ENCODE peak calls at places on chromosomes 13 and 19, in ten cellular contexts. V is thoracic aorta; S is PC-9; M is tibial artery; F is GM23248; U is neural progenitor cell; C is astrocyte; A is right cardiac atrium; X is CD4-positive, CD25-positive, alpha-beta regulatory T cell; I is gastrocnemius medialis. K is an unnamed sample. For H3K9me3, the result is how much of the 10 kb centered on the place peaks cover.

GRCh38 chr13:101144808-101145419 is 271.4 kb downstream of the NALCN start:
- DNase-seq in A (no peak), V (no peak), F (peak), C (peak), M (no peak), I (no peak), S (peak), X (peak), U (peak), K (no peak)

GRCh38 chr19:35337081-35337983 is 8.3 kb downstream of the CD22 start:
- DNase-seq in S (no peak), A (peak), V (no peak), I (no peak), M (no peak), X (no peak), C (no peak), F (no peak), U (no peak), K (no peak)

GRCh38 chr13:113769881-113770280 is 10.9 kb downstream of the TMEM255B start:
- DNase-seq in I (no peak), A (no peak), X (no peak), S (no peak), M (no peak), U (no peak), V (no peak), F (no peak), C (no peak), K (no peak)

GRCh38 chr19:49368711-49369358 is 5.2 kb downstream of the DKKL1 start:
- DNase-seq in I (no peak), C (no peak), V (no peak), U (no peak), M (no peak), A (no peak), S (no peak), F (no peak), X (no peak), K (no peak)

GRCh38 chr13:81686877-81687276 is 1346.0 kb upstream of the SPRY2 start:
- DNase-seq in M (no peak), V (no peak), I (no peak), X (no peak), F (no peak), A (no peak), S (no peak), U (no peak), C (no peak), K (no peak)

GRCh38 chr19:18086590-18087138 is at the start of gene IL12RB1:
- DNase-seq in S (no peak), A (peak), F (no peak), U (no peak), I (no peak), X (peak), M (no peak), C (no peak), V (no peak), K (no peak)

GRCh38 chr13:36858285-36858684 is 39.3 kb downstream of the RFXAP start:
- DNase-seq in U (peak), F (peak), A (no peak), I (no peak), V (no peak), M (no peak), X (peak), C (peak), S (no peak), K (no peak)

GRCh38 chr19:10191347-10191746 is 3.4 kb downstream of the DNMT1 start:
- DNase-seq in C (peak), U (no peak), X (no peak), M (peak), F (peak), A (peak), V (no peak), S (no peak), I (no peak), K (no peak)

GRCh38 chr13:114142640-114143490 is 10.4 kb upstream of the RASA3 start:
- DNase-seq in S (no peak), X (peak), V (no peak), U (no peak), M (no peak), F (no peak), A (no peak), I (no peak), C (no peak), K (no peak)

GRCh38 chr19:17997969-17998826 is 9.8 kb upstream of the ARRDC2 start:
- DNase-seq in U (peak), X (no peak), M (no peak), S (peak), I (no peak), V (no peak), A (no peak), C (no peak), F (peak), K (no peak)

GRCh38 chr13:31192306-31192705 is 7.5 kb upstream of the B3GLCT start:
- DNase-seq in V (no peak), I (peak), A (no peak), M (no peak), F (no peak), S (no peak), U (no peak), C (no peak), X (no peak), K (no peak)

GRCh38 chr13:97188207-97188606 is 33.9 kb upstream of the MBNL2 start:
- DNase-seq in V (no peak), A (no peak), C (no peak), S (no peak), F (no peak), X (no peak), U (no peak), I (no peak), M (no peak), K (no peak)

GRCh38 chr13:54029226-54029625 is 1000.6 kb downstream of the OLFM4 start:
- DNase-seq in I (no peak), S (no peak), C (peak), X (no peak), V (no peak), U (no peak), F (no peak), A (no peak), M (no peak), K (no peak)

GRCh38 chr13:32594339-32594738 is 8.1 kb downstream of the PDS5B start:
- DNase-seq in V (no peak), F (peak), X (no peak), S (no peak), M (no peak), I (no peak), A (no peak), C (peak), U (no peak), K (no peak)

GRCh38 chr13:51793570-51794273 is 10.2 kb downstream of the DHRS12 start:
- DNase-seq in V (no peak), F (peak), C (peak), A (peak), X (peak), M (no peak), S (peak), I (no peak), U (no peak), K (no peak)

GRCh38 chr13:31014461-31014860 is 82.0 kb downstream of the TEX26 start:
- DNase-seq in I (no peak), V (no peak), M (no peak), S (no peak), U (no peak), F (no peak), X (no peak), C (no peak), A (no peak), K (no peak)

GRCh38 chr13:109954441-109954840 is 168.1 kb upstream of the IRS2 start:
- DNase-seq in F (no peak), I (no peak), C (no peak), X (no peak), S (no peak), V (no peak), M (no peak), A (no peak), U (no peak), K (no peak)

GRCh38 chr19:1431759-1432506 is 6.3 kb upstream of the RPS15 start:
- DNase-seq in F (no peak), A (peak), V (no peak), I (no peak), X (no peak), U (no peak), S (no peak), M (no peak), C (no peak), K (no peak)

GRCh38 chr13:30235206-30235605 is 72.1 kb downstream of the KATNAL1 start:
- DNase-seq in C (no peak), X (no peak), F (peak), A (no peak), M (no peak), S (no peak), V (no peak), U (no peak), I (no peak), K (no peak)

GRCh38 chr19:46344363-46344762 is 2.5 kb upstream of the PPP5C start:
- DNase-seq in C (no peak), F (no peak), A (no peak), U (no peak), X (no peak), V (no peak), S (no peak), I (no peak), M (no peak), K (no peak)

GRCh38 chr13:33577037-33577436 is 240.9 kb upstream of the RFC3 start:
- DNase-seq in C (peak), V (no peak), I (no peak), M (no peak), S (no peak), F (peak), A (no peak), X (no peak), U (no peak), K (no peak)

GRCh38 chr13:44474122-44474910 is 100.7 kb downstream of the SERP2 start:
- DNase-seq in F (peak), C (peak), I (no peak), U (no peak), S (peak), X (no peak), A (no peak), M (no peak), V (no peak), K (no peak)

GRCh38 chr13:24680258-24680920 is at the start of gene ATP12A:
- DNase-seq in C (no peak), F (peak), I (no peak), U (peak), X (peak), S (peak), A (no peak), M (no peak), V (no peak), K (no peak)

GRCh38 chr19:5703819-5704818 is 14.0 kb downstream of the RPL36 start:
- DNase-seq in I (no peak), V (no peak), X (no peak), F (no peak), M (no peak), A (no peak), C (no peak), U (no peak), S (no peak), K (no peak)

GRCh38 chr19:13099073-13099999 is 3.3 kb downstream of the LYL1 start:
- DNase-seq in A (peak), C (no peak), M (peak), X (peak), S (no peak), I (peak), V (no peak), F (no peak), U (peak), K (no peak)

GRCh38 chr13:79805317-79805716 is 324.4 kb downstream of the NDFIP2 start:
- DNase-seq in F (no peak), C (no peak), V (no peak), M (no peak), A (no peak), U (peak), S (no peak), I (no peak), X (no peak), K (no peak)

GRCh38 chr19:19502808-19503602 is 12.3 kb downstream of the TSSK6 start:
- DNase-seq in C (no peak), V (no peak), I (no peak), S (no peak), M (no peak), F (no peak), A (peak), U (no peak), X (no peak), K (no peak)

GRCh38 chr13:99422556-99423220 is 78.6 kb upstream of the TM9SF2 start:
- DNase-seq in M (no peak), I (no peak), V (no peak), U (no peak), C (no peak), X (no peak), A (no peak), S (no peak), F (no peak), K (no peak)

GRCh38 chr13:97567510-97568243 is 133.7 kb downstream of the RAP2A start:
- DNase-seq in C (peak), A (peak), I (no peak), X (no peak), M (no peak), S (peak), U (no peak), V (no peak), F (peak), K (peak)

GRCh38 chr13:113009743-113010509 is 40.9 kb downstream of the MCF2L start:
- DNase-seq in C (no peak), I (no peak), A (no peak), S (no peak), F (no peak), M (no peak), V (no peak), X (no peak), U (no peak), K (no peak)

GRCh38 chr19:21314676-21315075 is 14.5 kb downstream of the ZNF708 start:
- DNase-seq in V (no peak), M (no peak), C (peak), X (no peak), I (no peak), F (peak), S (no peak), U (no peak), A (no peak), K (no peak)
- H3K27ac ChIP-seq in V (no peak), M (no peak), C (no peak), X (no peak), I (no peak), F (no peak), S (no peak), U (no peak), A (no peak), K (no peak)

DNA sequence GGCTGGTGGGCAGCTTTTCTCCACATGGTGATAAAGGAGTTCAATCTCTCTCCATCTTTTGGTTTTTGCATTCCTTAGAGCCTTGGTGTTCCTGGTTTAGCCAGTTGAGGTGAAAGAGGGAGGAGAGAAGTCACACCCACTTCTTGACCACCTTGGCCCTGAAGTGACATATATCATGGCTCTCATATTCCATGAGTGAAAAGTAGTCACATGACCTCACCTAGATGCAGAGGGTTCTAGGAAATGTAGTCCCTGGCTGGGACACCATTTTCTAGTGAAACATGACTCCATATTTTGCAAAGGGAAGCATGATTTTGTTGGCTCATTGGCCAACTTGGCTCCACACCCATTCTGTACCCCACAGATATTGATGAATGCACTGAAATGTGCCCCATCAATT is 16.1 kb downstream of the ADGRE1 start:
- DNase-seq in X (no peak), F (no peak), A (no peak), C (no peak), I (no peak), U (no peak), S (no peak), M (no peak), V (no peak), K (no peak)
- H3K9me3 ChIP-seq in X (under half), F (under half), A (under half), C (under half), I (under half), U (under half), S (under half), M (under half), V (under half), K (under half)

GRCh38 chr19:41376241-41376997 is at the start of gene TMEM91:
- DNase-seq in F (peak), U (peak), I (no peak), A (peak), C (no peak), M (peak), V (no peak), S (no peak), X (peak), K (no peak)
- H3K27ac ChIP-seq in F (no peak), U (no peak), I (peak), A (peak), C (no peak), M (peak), V (peak), S (no peak), X (no peak), K (peak)

GRCh38 chr19:3097442-3097871 is 3.3 kb downstream of the GNA11 start:
- DNase-seq in U (no peak), I (peak), X (no peak), F (peak), M (no peak), C (no peak), A (peak), S (no peak), V (no peak), K (no peak)

GRCh38 chr19:3095375-3096191 is 1.4 kb downstream of the GNA11 start:
- DNase-seq in M (no peak), I (no peak), U (peak), F (peak), S (no peak), A (no peak), C (no peak), V (no peak), X (peak), K (no peak)

GRCh38 chr19:3094638-3095374 is 644 bp downstream of the GNA11 start:
- DNase-seq in M (no peak), A (peak), S (no peak), C (no peak), V (no peak), X (peak), F (peak), U (peak), I (no peak), K (no peak)

GRCh38 chr19:3096902-3097326 is 2.8 kb downstream of the GNA11 start:
- DNase-seq in A (no peak), X (no peak), F (no peak), S (no peak), I (no peak), V (no peak), U (no peak), C (no peak), M (no peak), K (no peak)

GRCh38 chr19:3096267-3096901 is 2.2 kb downstream of the GNA11 start:
- DNase-seq in X (no peak), M (no peak), A (no peak), C (no peak), S (no peak), V (no peak), I (no peak), U (no peak), F (no peak), K (no peak)
- H3K9me3 ChIP-seq in X (under half), M (under half), A (under half), C (under half), S (under half), V (under half), I (under half), U (under half), F (under half), K (under half)

GRCh38 chr19:14496029-14496848 is at the start of gene GIPC1:
- DNase-seq in C (peak), S (peak), V (peak), U (peak), F (peak), X (peak), A (peak), M (peak), I (peak), K (peak)

GRCh38 chr19:14497347-14497921 is 1.5 kb upstream of the GIPC1 start:
- DNase-seq in X (no peak), S (peak), V (no peak), M (no peak), U (no peak), C (no peak), F (peak), I (peak), A (peak), K (peak)

GRCh38 chr19:14494910-14495677 is 833 bp downstream of the GIPC1 start:
- DNase-seq in A (no peak), I (no peak), S (peak), M (no peak), V (no peak), X (peak), U (no peak), F (peak), C (no peak), K (no peak)

GRCh38 chr19:14495678-14496028 is 274 bp downstream of the GIPC1 start:
- DNase-seq in M (no peak), A (no peak), X (no peak), F (no peak), V (no peak), C (no peak), S (no peak), I (no peak), U (no peak), K (no peak)

GRCh38 chr19:14496849-14497346 is 971 bp upstream of the GIPC1 start:
- DNase-seq in U (no peak), V (no peak), S (no peak), I (no peak), C (no peak), F (peak), M (no peak), X (no peak), A (peak), K (no peak)
- H3K27ac ChIP-seq in U (no peak), V (peak), S (peak), I (peak), C (no peak), F (peak), M (peak), X (no peak), A (peak), K (peak)